ENCODE peak calls at places on chromosomes 2 and 18, in four cellular contexts. M is HCT116, A is SK-N-SH, S is K562. U is an unnamed sample.

GRCh38 chr18:49510393-49511115 is 23.5 kb upstream of the C18orf32 start:
- DNase-seq in M (peak; percentile 73), A (peak; percentile 69), S (peak; percentile 46), U (no peak)

GRCh38 chr2:610465-610864 is 66.7 kb downstream of the TMEM18 start:
- DNase-seq in M (no peak), A (peak; percentile 74), S (no peak), U (no peak)

GRCh38 chr2:38750011-38750792 is 959 bp downstream of the SRSF7 start:
- DNase-seq in M (no peak), A (peak; percentile 79), S (peak; percentile 76), U (no peak)

GRCh38 chr2:2222931-2223330 is 108.1 kb downstream of the MYT1L start:
- DNase-seq in M (no peak), A (no peak), S (no peak), U (no peak)

GRCh38 chr2:104163611-104164157 is 690.2 kb upstream of the POU3F3 start:
- DNase-seq in M (no peak), A (no peak), S (no peak), U (no peak)

GRCh38 chr2:10306901-10307463 is 4.3 kb downstream of the HPCAL1 start:
- DNase-seq in M (no peak), A (no peak), S (no peak), U (no peak)

GRCh38 chr2:239690651-239691631 is 290.1 kb upstream of the HDAC4 start:
- DNase-seq in M (no peak), A (peak; percentile 43), S (peak; percentile 25), U (no peak)

GRCh38 chr2:85792783-85793441 is 39.1 kb downstream of the ATOH8 start:
- DNase-seq in M (no peak), A (peak; percentile 17), S (no peak), U (no peak)

GRCh38 chr2:45273412-45274189 is 264.3 kb upstream of the SIX2 start:
- DNase-seq in M (no peak), A (no peak), S (no peak), U (peak; percentile 98)

GRCh38 chr18:25503567-25504081 is 151.7 kb upstream of the ZNF521 start:
- DNase-seq in M (peak; percentile 12), A (peak; percentile 59), S (no peak), U (peak; percentile 17)

DNA sequence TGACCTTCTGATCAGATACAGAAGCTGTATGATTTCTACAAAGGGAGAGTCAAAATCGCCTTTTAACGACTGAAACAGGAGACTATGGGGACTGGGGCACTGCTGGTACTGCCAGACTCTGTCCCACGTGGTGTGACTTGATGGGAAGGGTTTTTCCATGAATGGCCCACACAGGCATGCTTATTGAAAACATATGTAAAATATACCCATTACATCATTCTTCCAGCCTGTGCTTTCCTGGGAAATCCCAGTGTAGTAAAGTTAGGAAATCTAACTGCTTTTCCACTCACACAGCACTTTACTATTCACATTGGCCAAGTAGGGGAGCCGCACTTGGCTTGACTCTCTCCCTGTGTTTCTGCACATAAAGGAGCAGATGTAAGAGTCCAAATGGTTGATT is 77.1 kb upstream of the NPAS2 start:
- DNase-seq in M (no peak), A (peak; percentile 13), S (no peak), U (peak; percentile 27)
- TF ChIP-seq ELF1 in M (no peak), A (no peak), S (no peak), U (no peak)

GRCh38 chr2:109386004-109386695 is 227.6 kb downstream of the SEPTIN10 start:
- DNase-seq in M (no peak), A (no peak), S (no peak), U (no peak)
- TF ChIP-seq ELF1 in M (no peak), A (no peak), S (no peak), U (no peak)

GRCh38 chr2:64731306-64731654 is 77.6 kb upstream of the SERTAD2 start:
- DNase-seq in M (no peak), A (no peak), S (no peak), U (no peak)

GRCh38 chr2:64727013-64727767 is 73.5 kb upstream of the SERTAD2 start:
- DNase-seq in M (no peak), A (no peak), S (no peak), U (no peak)

GRCh38 chr2:64730551-64731305 is 77.0 kb upstream of the SERTAD2 start:
- DNase-seq in M (no peak), A (peak; percentile 64), S (no peak), U (peak; percentile 94)

GRCh38 chr2:64731746-64732145 is 78.0 kb upstream of the SERTAD2 start:
- DNase-seq in M (no peak), A (no peak), S (no peak), U (no peak)

DNA sequence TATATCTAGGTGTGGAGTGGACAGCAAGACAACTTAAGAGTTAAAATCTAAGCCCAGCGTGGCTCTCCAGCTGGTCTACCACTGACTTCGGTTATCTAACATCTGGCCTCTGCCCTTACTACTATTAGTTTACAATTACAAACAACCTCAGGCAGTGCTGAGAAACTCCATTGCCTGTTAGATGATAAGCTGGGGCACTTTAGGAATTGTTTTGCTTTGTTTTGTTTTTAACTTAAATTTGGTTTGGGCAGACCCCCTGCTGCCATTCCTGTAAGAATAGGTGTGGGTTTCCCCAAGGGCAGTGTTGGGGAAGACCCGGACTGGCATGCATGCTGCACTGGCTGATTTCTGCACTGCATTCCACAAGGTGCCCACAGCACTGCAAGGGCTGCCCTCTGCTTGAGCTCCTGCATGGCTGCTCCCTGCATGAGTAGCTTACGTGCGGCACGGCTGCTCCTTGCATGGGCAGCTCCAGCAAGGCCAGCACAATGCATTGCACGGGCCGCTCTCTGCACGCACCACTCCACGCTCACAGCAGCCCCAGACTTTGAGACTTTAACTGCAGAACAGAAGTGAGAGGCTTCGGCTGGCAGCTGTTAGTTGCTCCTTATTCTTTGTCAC is 74.2 kb upstream of the SERTAD2 start:
- DNase-seq in M (no peak), A (peak; percentile 55), S (no peak), U (no peak)
- TF ChIP-seq ELF1 in M (no peak), A (no peak), S (no peak), U (no peak)

GRCh38 chr2:16264491-16264890 is 324.1 kb downstream of the MYCN start:
- DNase-seq in M (no peak), A (no peak), S (no peak), U (no peak)
- TF ChIP-seq ELF1 in M (no peak), A (no peak), S (no peak), U (no peak)

GRCh38 chr2:216142540-216142939 is 33.4 kb downstream of the XRCC5 start:
- DNase-seq in M (no peak), A (no peak), S (no peak), U (no peak)
- TF ChIP-seq ELF1 in M (no peak), A (no peak), S (no peak), U (no peak)

GRCh38 chr2:60954139-60954538 is 63.4 kb upstream of the PEX13 start:
- DNase-seq in M (no peak), A (no peak), S (no peak), U (no peak)
- TF ChIP-seq ELF1 in M (no peak), A (no peak), S (no peak), U (no peak)